ENCODE peak calls at places on chromosome 12, in nine cellular contexts. One of them, this sample, is unnamed. For H3K27me3, the result is how much of the 10 kb centered on the place peaks cover.

GRCh38 chr12:84508943-84509342 is 403.7 kb downstream of the SLC6A15 start:
- DNase-seq in hepatocyte: no peak
- DNase-seq in psoas muscle: peak
- DNase-seq in breast epithelium: no peak
- DNase-seq in WERI-Rb-1: no peak
- DNase-seq in lung: no peak
- DNase-seq in heart left ventricle: no peak
- DNase-seq in heart right ventricle: no peak
- DNase-seq in adrenal gland: no peak
- DNase-seq in this sample: no peak

GRCh38 chr12:22828059-22828458 is 203.1 kb downstream of the ETNK1 start:
- DNase-seq in hepatocyte: no peak
- DNase-seq in psoas muscle: no peak
- DNase-seq in breast epithelium: no peak
- DNase-seq in WERI-Rb-1: no peak
- DNase-seq in lung: no peak
- DNase-seq in heart left ventricle: no peak
- DNase-seq in heart right ventricle: no peak
- DNase-seq in adrenal gland: no peak
- DNase-seq in this sample: no peak

GRCh38 chr12:26732010-26732908 is 100.7 kb downstream of the ITPR2 start:
- DNase-seq in hepatocyte: no peak
- DNase-seq in psoas muscle: no peak
- DNase-seq in breast epithelium: no peak
- DNase-seq in WERI-Rb-1: no peak
- DNase-seq in lung: no peak
- DNase-seq in heart left ventricle: no peak
- DNase-seq in heart right ventricle: no peak
- DNase-seq in adrenal gland: no peak
- DNase-seq in this sample: no peak

GRCh38 chr12:116353958-116354357 is 76.5 kb upstream of the MED13L start:
- DNase-seq in hepatocyte: no peak
- DNase-seq in psoas muscle: no peak
- DNase-seq in breast epithelium: no peak
- DNase-seq in WERI-Rb-1: no peak
- DNase-seq in lung: no peak
- DNase-seq in heart left ventricle: no peak
- DNase-seq in heart right ventricle: no peak
- DNase-seq in adrenal gland: no peak
- DNase-seq in this sample: no peak

GRCh38 chr12:3951380-3952135 is 78.4 kb upstream of the PARP11 start:
- DNase-seq in hepatocyte: no peak
- DNase-seq in psoas muscle: no peak
- DNase-seq in breast epithelium: no peak
- DNase-seq in WERI-Rb-1: no peak
- DNase-seq in lung: no peak
- DNase-seq in heart left ventricle: no peak
- DNase-seq in heart right ventricle: no peak
- DNase-seq in adrenal gland: no peak
- DNase-seq in this sample: no peak

GRCh38 chr12:11171953-11172675 is 1.1 kb downstream of the SMIM10L1 start:
- DNase-seq in hepatocyte: peak
- DNase-seq in psoas muscle: no peak
- DNase-seq in breast epithelium: no peak
- DNase-seq in WERI-Rb-1: no peak
- DNase-seq in lung: no peak
- DNase-seq in heart left ventricle: no peak
- DNase-seq in heart right ventricle: no peak
- DNase-seq in adrenal gland: no peak
- DNase-seq in this sample: no peak

GRCh38 chr12:29039013-29039412 is 110.1 kb upstream of the FAR2 start:
- DNase-seq in hepatocyte: peak
- DNase-seq in psoas muscle: no peak
- DNase-seq in breast epithelium: no peak
- DNase-seq in WERI-Rb-1: no peak
- DNase-seq in lung: no peak
- DNase-seq in heart left ventricle: no peak
- DNase-seq in heart right ventricle: no peak
- DNase-seq in adrenal gland: no peak
- DNase-seq in this sample: peak

GRCh38 chr12:90331821-90332220 is 623.2 kb downstream of the CCER1 start:
- DNase-seq in hepatocyte: no peak
- DNase-seq in psoas muscle: no peak
- DNase-seq in breast epithelium: no peak
- DNase-seq in WERI-Rb-1: no peak
- DNase-seq in lung: no peak
- DNase-seq in heart left ventricle: no peak
- DNase-seq in heart right ventricle: no peak
- DNase-seq in adrenal gland: no peak
- DNase-seq in this sample: no peak

GRCh38 chr12:67772276-67773169 is 124.0 kb downstream of the DYRK2 start:
- DNase-seq in hepatocyte: peak
- DNase-seq in psoas muscle: no peak
- DNase-seq in breast epithelium: no peak
- DNase-seq in WERI-Rb-1: peak
- DNase-seq in lung: no peak
- DNase-seq in heart left ventricle: peak
- DNase-seq in heart right ventricle: no peak
- DNase-seq in adrenal gland: no peak
- DNase-seq in this sample: peak

GRCh38 chr12:43893670-43894069 is 57.8 kb downstream of the TMEM117 start:
- DNase-seq in hepatocyte: no peak
- DNase-seq in psoas muscle: no peak
- DNase-seq in breast epithelium: no peak
- DNase-seq in WERI-Rb-1: no peak
- DNase-seq in lung: no peak
- DNase-seq in heart left ventricle: no peak
- DNase-seq in heart right ventricle: no peak
- DNase-seq in adrenal gland: no peak
- DNase-seq in this sample: no peak

GRCh38 chr12:113149361-113150150 is at the start of gene CFAP73:
- DNase-seq in hepatocyte: peak
- DNase-seq in psoas muscle: no peak
- DNase-seq in breast epithelium: peak
- DNase-seq in WERI-Rb-1: peak
- DNase-seq in lung: peak
- DNase-seq in heart left ventricle: peak
- DNase-seq in heart right ventricle: peak
- DNase-seq in adrenal gland: peak
- DNase-seq in this sample: peak

GRCh38 chr12:2627343-2628191 is 167.2 kb upstream of the FKBP4 start:
- DNase-seq in hepatocyte: no peak
- DNase-seq in psoas muscle: peak
- DNase-seq in breast epithelium: no peak
- DNase-seq in WERI-Rb-1: no peak
- DNase-seq in lung: no peak
- DNase-seq in heart left ventricle: no peak
- DNase-seq in heart right ventricle: no peak
- DNase-seq in adrenal gland: no peak
- DNase-seq in this sample: no peak

GRCh38 chr12:2622460-2622859 is 172.3 kb upstream of the FKBP4 start:
- DNase-seq in hepatocyte: no peak
- DNase-seq in psoas muscle: no peak
- DNase-seq in breast epithelium: no peak
- DNase-seq in WERI-Rb-1: no peak
- DNase-seq in lung: no peak
- DNase-seq in heart left ventricle: no peak
- DNase-seq in heart right ventricle: no peak
- DNase-seq in adrenal gland: no peak
- DNase-seq in this sample: no peak

GRCh38 chr12:2623472-2623871 is 171.3 kb upstream of the FKBP4 start:
- DNase-seq in hepatocyte: no peak
- DNase-seq in psoas muscle: no peak
- DNase-seq in breast epithelium: no peak
- DNase-seq in WERI-Rb-1: no peak
- DNase-seq in lung: no peak
- DNase-seq in heart left ventricle: no peak
- DNase-seq in heart right ventricle: no peak
- DNase-seq in adrenal gland: no peak
- DNase-seq in this sample: no peak

GRCh38 chr12:2625267-2625666 is 169.5 kb upstream of the FKBP4 start:
- DNase-seq in hepatocyte: no peak
- DNase-seq in psoas muscle: peak
- DNase-seq in breast epithelium: no peak
- DNase-seq in WERI-Rb-1: no peak
- DNase-seq in lung: no peak
- DNase-seq in heart left ventricle: no peak
- DNase-seq in heart right ventricle: no peak
- DNase-seq in adrenal gland: no peak
- DNase-seq in this sample: no peak

DNA sequence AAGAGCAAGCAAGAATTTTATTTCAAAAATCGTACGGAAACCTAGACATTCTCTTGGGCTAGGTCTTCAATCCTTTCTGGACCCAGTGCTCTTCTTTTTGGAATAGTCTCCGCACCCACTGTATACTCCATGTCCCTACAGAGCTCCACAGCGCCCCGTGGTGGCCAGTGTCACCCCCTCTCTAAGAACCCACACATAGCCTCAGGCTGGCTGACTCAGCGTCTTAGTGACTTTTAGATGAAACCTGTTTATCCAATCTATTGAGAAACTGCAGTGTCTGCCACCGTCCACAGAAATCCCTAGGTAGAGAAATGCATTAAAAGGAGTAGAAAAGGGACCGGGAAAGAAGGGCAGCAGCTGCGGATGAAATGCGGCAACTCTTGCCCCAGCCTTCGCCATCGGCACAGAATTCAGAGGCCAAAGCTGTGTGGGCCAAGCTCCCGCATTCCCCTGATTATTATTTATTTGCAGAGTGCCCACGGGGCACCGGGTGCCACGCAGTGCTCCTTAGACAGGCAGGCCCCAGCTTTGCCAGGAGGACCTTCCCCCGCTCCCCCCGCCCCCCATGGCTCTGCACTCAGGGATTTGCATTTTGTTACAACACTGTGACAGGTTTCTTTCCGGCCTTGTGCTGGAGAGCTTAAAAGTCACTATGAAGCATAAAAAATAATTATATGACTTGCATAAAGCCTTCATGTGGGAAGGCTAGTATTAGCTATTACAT is 170.1 kb upstream of the FKBP4 start:
- DNase-seq in hepatocyte: peak
- DNase-seq in psoas muscle: peak
- DNase-seq in breast epithelium: peak
- DNase-seq in WERI-Rb-1: peak
- DNase-seq in lung: no peak
- DNase-seq in heart left ventricle: no peak
- DNase-seq in heart right ventricle: no peak
- DNase-seq in adrenal gland: no peak
- DNase-seq in this sample: peak
- H3K27me3 ChIP-seq in hepatocyte: under half
- H3K27me3 ChIP-seq in psoas muscle: under half
- H3K27me3 ChIP-seq in breast epithelium: under half
- H3K27me3 ChIP-seq in WERI-Rb-1: under half
- H3K27me3 ChIP-seq in lung: under half
- H3K27me3 ChIP-seq in heart left ventricle: under half
- H3K27me3 ChIP-seq in heart right ventricle: under half
- H3K27me3 ChIP-seq in adrenal gland: under half
- H3K27me3 ChIP-seq in this sample: under half

GRCh38 chr12:47779943-47780504 is 7.0 kb downstream of the SLC48A1 start:
- DNase-seq in hepatocyte: no peak
- DNase-seq in psoas muscle: peak
- DNase-seq in breast epithelium: no peak
- DNase-seq in WERI-Rb-1: no peak
- DNase-seq in lung: no peak
- DNase-seq in heart left ventricle: no peak
- DNase-seq in heart right ventricle: no peak
- DNase-seq in adrenal gland: no peak
- DNase-seq in this sample: no peak
- H3K4me3 ChIP-seq in hepatocyte: no peak
- H3K4me3 ChIP-seq in psoas muscle: no peak
- H3K4me3 ChIP-seq in breast epithelium: no peak
- H3K4me3 ChIP-seq in WERI-Rb-1: no peak
- H3K4me3 ChIP-seq in lung: no peak
- H3K4me3 ChIP-seq in heart left ventricle: no peak
- H3K4me3 ChIP-seq in heart right ventricle: no peak
- H3K4me3 ChIP-seq in adrenal gland: no peak
- H3K4me3 ChIP-seq in this sample: no peak

DNA sequence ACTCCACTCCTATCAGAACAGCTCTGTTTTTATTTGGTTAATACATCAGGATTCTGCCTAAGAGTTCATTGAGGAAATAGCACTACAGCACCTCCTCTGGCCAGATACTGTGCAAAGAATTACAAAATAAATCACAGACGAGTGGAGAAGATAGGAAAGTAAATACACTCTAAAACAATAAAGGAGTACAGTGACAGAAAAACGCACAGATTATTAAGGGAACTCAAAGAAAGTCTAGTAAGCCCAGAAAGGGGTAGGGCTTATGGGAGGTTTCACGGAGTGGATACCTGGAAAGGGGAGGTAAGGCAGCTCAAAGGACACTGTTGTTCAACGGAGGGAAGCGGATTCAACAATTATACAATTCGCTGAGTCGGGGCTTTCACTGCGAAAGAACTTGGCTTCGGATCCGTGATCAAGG is 5.5 kb downstream of the OR10AD1 start:
- DNase-seq in hepatocyte: peak
- DNase-seq in psoas muscle: no peak
- DNase-seq in breast epithelium: no peak
- DNase-seq in WERI-Rb-1: no peak
- DNase-seq in lung: no peak
- DNase-seq in heart left ventricle: no peak
- DNase-seq in heart right ventricle: no peak
- DNase-seq in adrenal gland: peak
- DNase-seq in this sample: peak
- TF ChIP-seq CTCF in hepatocyte: peak
- TF ChIP-seq CTCF in psoas muscle: peak
- TF ChIP-seq CTCF in breast epithelium: peak
- TF ChIP-seq CTCF in WERI-Rb-1: peak
- TF ChIP-seq CTCF in lung: peak
- TF ChIP-seq CTCF in heart left ventricle: peak
- TF ChIP-seq CTCF in heart right ventricle: peak
- TF ChIP-seq CTCF in adrenal gland: peak
- TF ChIP-seq CTCF in this sample: peak

DNA sequence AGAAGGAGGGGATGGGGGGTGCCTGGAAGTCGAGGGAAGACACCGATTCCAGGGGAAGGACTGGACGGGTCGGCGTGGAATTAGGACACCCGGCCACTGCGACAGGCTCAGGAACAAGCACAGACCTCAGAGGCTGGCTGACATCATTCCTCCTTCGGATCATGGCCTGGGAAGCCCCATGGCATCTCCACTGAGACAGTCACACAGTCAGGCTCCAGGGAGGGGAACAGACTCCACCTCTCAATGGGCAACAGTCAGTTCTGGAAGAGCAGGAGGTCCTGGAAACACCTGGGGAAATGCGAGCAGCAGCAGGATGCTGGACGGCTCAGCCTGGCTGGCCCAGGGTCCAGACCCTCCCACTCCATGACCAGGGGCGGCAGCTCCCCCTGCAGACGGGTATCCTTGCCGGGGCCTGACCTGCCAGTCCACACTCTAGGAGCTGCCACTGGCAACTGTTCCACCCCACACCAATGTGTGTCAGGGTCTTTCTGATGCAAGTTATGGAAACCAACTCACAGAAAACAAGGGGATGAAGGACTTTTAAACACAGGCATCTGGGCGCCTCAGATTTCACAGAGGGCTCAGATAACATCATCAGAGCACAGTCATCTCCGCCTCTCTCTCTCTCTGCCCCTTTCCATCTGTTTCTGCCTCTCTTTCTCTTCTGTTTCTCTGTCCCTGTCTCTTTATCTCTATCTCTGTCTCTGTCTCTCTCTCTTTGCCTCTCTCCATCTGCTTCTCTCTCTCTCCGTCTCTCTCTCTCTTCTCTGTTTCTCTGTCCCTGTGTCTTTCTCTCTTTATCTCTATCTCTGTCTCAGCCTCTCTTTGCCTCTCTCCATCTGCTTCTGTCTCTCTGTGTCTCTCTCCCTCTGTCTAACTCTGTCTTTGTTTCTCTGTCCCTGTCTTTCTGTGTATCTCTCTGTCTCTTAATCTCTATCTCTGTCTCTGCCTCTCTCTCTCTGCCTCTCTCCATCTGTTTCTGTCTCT is 67.6 kb upstream of the FBRSL1 start:
- DNase-seq in hepatocyte: no peak
- DNase-seq in psoas muscle: no peak
- DNase-seq in breast epithelium: no peak
- DNase-seq in WERI-Rb-1: peak
- DNase-seq in lung: no peak
- DNase-seq in heart left ventricle: no peak
- DNase-seq in heart right ventricle: no peak
- DNase-seq in adrenal gland: no peak
- DNase-seq in this sample: no peak
- H3K27me3 ChIP-seq in hepatocyte: half or more
- H3K27me3 ChIP-seq in psoas muscle: under half
- H3K27me3 ChIP-seq in breast epithelium: under half
- H3K27me3 ChIP-seq in WERI-Rb-1: under half
- H3K27me3 ChIP-seq in lung: under half
- H3K27me3 ChIP-seq in heart left ventricle: under half
- H3K27me3 ChIP-seq in heart right ventricle: half or more
- H3K27me3 ChIP-seq in adrenal gland: under half
- H3K27me3 ChIP-seq in this sample: under half